ENCODE peak calls at places on chromosomes 13 and 19, in four cellular contexts. T, Y, N and S are unnamed samples.

GRCh38 chr19:27962260-27962659 is 1250.7 kb downstream of the UQCRFS1 start:
- DNase-seq in T (no peak), Y (no peak), N (no peak), S (peak)

GRCh38 chr19:43672061-43672679 is 2.2 kb upstream of the PLAUR start:
- DNase-seq in T (no peak), Y (no peak), N (no peak), S (no peak)

GRCh38 chr13:32951580-32951979 is 64.6 kb upstream of the KL start:
- DNase-seq in T (peak), Y (no peak), N (no peak), S (no peak)

GRCh38 chr19:1169921-1170885 is 3.9 kb downstream of the SBNO2 start:
- DNase-seq in T (no peak), Y (no peak), N (no peak), S (peak)

GRCh38 chr19:36916991-36917390 is 859 bp downstream of the ZNF568 start:
- DNase-seq in T (peak), Y (no peak), N (peak), S (peak)

GRCh38 chr13:101594936-101595335 is 142.5 kb downstream of the ITGBL1 start:
- DNase-seq in T (no peak), Y (no peak), N (no peak), S (no peak)

GRCh38 chr19:6076675-6077463 is 33.4 kb downstream of the RFX2 start:
- DNase-seq in T (no peak), Y (no peak), N (no peak), S (peak)

GRCh38 chr13:110346661-110347067 is 39.6 kb downstream of the COL4A2 start:
- DNase-seq in T (peak), Y (no peak), N (no peak), S (no peak)

GRCh38 chr13:20311022-20311421 is 78.9 kb upstream of the GJB6 start:
- DNase-seq in T (no peak), Y (no peak), N (no peak), S (no peak)

GRCh38 chr19:31351212-31352193 is 2.3 kb upstream of the TSHZ3 start:
- DNase-seq in T (no peak), Y (no peak), N (no peak), S (peak)

GRCh38 chr19:6161271-6161850 is 25.9 kb downstream of the ACSBG2 start:
- DNase-seq in T (peak), Y (no peak), N (no peak), S (peak)

GRCh38 chr19:3942790-3943409 is 10.0 kb downstream of the NMRK2 start:
- DNase-seq in T (no peak), Y (no peak), N (no peak), S (no peak)

GRCh38 chr13:44273991-44274810 is 99.4 kb upstream of the SERP2 start:
- DNase-seq in T (peak), Y (no peak), N (no peak), S (peak)

GRCh38 chr19:30085394-30085793 is 143.4 kb downstream of the URI1 start:
- DNase-seq in T (no peak), Y (no peak), N (no peak), S (no peak)